ENCODE peak calls at places on chromosomes 3 and 15, in four cellular contexts. One of them, this sample, is unnamed.

GRCh38 chr3:133824961-133825485 is 19.4 kb downstream of the SRPRB start:
- DNase-seq in H1: no peak
- DNase-seq in HepG2: no peak
- DNase-seq in GM12878: no peak
- DNase-seq in this sample: no peak

GRCh38 chr3:25471081-25471768 is 43.2 kb downstream of the RARB start:
- DNase-seq in H1: no peak
- DNase-seq in HepG2: no peak
- DNase-seq in GM12878: no peak
- DNase-seq in this sample: no peak

GRCh38 chr3:98994128-98994762 is 92.8 kb upstream of the DCBLD2 start:
- DNase-seq in GM12878: no peak
- DNase-seq in HepG2: peak
- DNase-seq in H1: no peak
- DNase-seq in this sample: peak

GRCh38 chr15:51401872-51402517 is 60.5 kb downstream of the GLDN start:
- DNase-seq in HepG2: peak
- DNase-seq in H1: no peak
- DNase-seq in GM12878: no peak
- DNase-seq in this sample: peak

GRCh38 chr3:18134386-18135082 is 290.6 kb downstream of the SATB1 start:
- DNase-seq in GM12878: no peak
- DNase-seq in HepG2: no peak
- DNase-seq in H1: no peak
- DNase-seq in this sample: no peak

GRCh38 chr15:57694264-57694663 is 12.2 kb upstream of the POLR2M start:
- DNase-seq in H1: no peak
- DNase-seq in GM12878: no peak
- DNase-seq in HepG2: no peak
- DNase-seq in this sample: no peak

GRCh38 chr3:117589454-117589853 is 879.9 kb downstream of the TUSC7 start:
- DNase-seq in H1: no peak
- DNase-seq in HepG2: no peak
- DNase-seq in GM12878: no peak
- DNase-seq in this sample: no peak

GRCh38 chr15:33242165-33242564 is 47.7 kb upstream of the FMN1 start:
- DNase-seq in H1: no peak
- DNase-seq in GM12878: no peak
- DNase-seq in HepG2: peak
- DNase-seq in this sample: no peak

GRCh38 chr15:99480223-99480810 is 85.5 kb upstream of the MEF2A start:
- DNase-seq in HepG2: no peak
- DNase-seq in H1: no peak
- DNase-seq in GM12878: no peak
- DNase-seq in this sample: no peak

GRCh38 chr3:19954676-19955075 is 7.8 kb downstream of the RAB5A start:
- DNase-seq in GM12878: no peak
- DNase-seq in HepG2: no peak
- DNase-seq in H1: no peak
- DNase-seq in this sample: no peak

GRCh38 chr15:67120009-67120838 is 54.8 kb downstream of the SMAD3 start:
- DNase-seq in GM12878: no peak
- DNase-seq in H1: no peak
- DNase-seq in HepG2: no peak
- DNase-seq in this sample: no peak

GRCh38 chr3:172617013-172617706 is 93.7 kb downstream of the NCEH1 start:
- DNase-seq in HepG2: peak
- DNase-seq in GM12878: no peak
- DNase-seq in H1: no peak
- DNase-seq in this sample: no peak

GRCh38 chr15:81016253-81017068 is 15.7 kb downstream of the TLNRD1 start:
- DNase-seq in H1: no peak
- DNase-seq in HepG2: no peak
- DNase-seq in GM12878: no peak
- DNase-seq in this sample: no peak

GRCh38 chr3:127589600-127590281 is 792 bp downstream of the TPRA1 start:
- DNase-seq in H1: no peak
- DNase-seq in GM12878: no peak
- DNase-seq in HepG2: no peak
- DNase-seq in this sample: no peak

GRCh38 chr15:84924074-84924700 is 39.7 kb downstream of the SLC28A1 start:
- DNase-seq in GM12878: no peak
- DNase-seq in HepG2: no peak
- DNase-seq in H1: no peak
- DNase-seq in this sample: no peak

GRCh38 chr3:11944052-11944673 is 60.0 kb upstream of the SYN2 start:
- DNase-seq in H1: peak
- DNase-seq in GM12878: no peak
- DNase-seq in HepG2: peak
- DNase-seq in this sample: peak

GRCh38 chr3:195549931-195550519 is 6.9 kb upstream of the PPP1R2 start:
- DNase-seq in HepG2: peak
- DNase-seq in GM12878: peak
- DNase-seq in H1: no peak
- DNase-seq in this sample: no peak

GRCh38 chr3:128845695-128846491 is 33.5 kb upstream of the ACAD9 start:
- DNase-seq in HepG2: peak
- DNase-seq in H1: peak
- DNase-seq in GM12878: peak
- DNase-seq in this sample: peak
- TF ChIP-seq SUZ12 in HepG2: no peak
- TF ChIP-seq SUZ12 in H1: no peak
- TF ChIP-seq SUZ12 in GM12878: no peak
- TF ChIP-seq SUZ12 in this sample: no peak

DNA sequence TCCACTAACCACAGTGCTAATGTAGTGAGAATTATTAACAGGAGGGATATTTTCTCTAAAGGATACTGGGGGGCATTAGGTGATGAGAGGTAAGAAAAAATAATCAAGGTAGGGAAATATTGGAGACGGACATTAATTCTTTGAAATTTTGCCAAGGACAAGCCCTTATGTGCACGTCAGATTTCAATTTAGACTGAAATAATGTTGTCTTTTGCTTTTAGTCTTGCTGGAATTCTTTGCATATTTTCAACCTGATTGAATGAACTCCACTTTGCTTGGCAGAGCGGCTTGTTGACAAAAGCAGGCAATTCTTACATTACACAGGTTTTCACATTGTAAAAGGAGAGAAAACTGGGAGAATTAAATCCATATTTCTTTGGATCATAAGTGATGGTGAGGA is 25.0 kb upstream of the C3orf52 start:
- DNase-seq in HepG2: no peak
- DNase-seq in GM12878: no peak
- DNase-seq in H1: no peak
- DNase-seq in this sample: no peak
- H3K9ac ChIP-seq in HepG2: no peak
- H3K9ac ChIP-seq in GM12878: no peak
- H3K9ac ChIP-seq in H1: no peak
- H3K9ac ChIP-seq in this sample: no peak

DNA sequence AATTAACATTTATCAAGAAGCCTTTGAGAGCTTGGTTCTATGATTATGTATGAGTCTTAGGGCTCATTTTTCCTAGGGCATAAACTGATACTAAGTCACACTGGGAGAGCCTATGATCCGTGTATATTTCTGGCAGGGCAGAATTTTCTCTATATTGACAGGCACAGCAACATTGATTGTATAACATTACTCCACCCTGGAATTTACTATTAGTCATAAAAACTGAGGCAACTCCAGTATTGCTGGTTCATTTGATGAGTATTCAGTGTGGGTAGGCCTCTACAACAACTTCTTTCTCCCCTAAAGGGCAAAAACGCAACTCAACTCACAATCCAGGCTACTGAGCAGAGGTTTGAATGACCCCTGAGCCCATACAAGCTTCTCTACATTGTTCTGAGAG is 10.6 kb upstream of the CSTA start:
- DNase-seq in H1: no peak
- DNase-seq in GM12878: no peak
- DNase-seq in HepG2: no peak
- DNase-seq in this sample: no peak
- TF ChIP-seq SUZ12 in H1: no peak
- TF ChIP-seq SUZ12 in GM12878: no peak
- TF ChIP-seq SUZ12 in HepG2: no peak
- TF ChIP-seq SUZ12 in this sample: no peak

GRCh38 chr3:31530039-31530983 is 2.4 kb upstream of the STT3B start:
- DNase-seq in HepG2: no peak
- DNase-seq in GM12878: no peak
- DNase-seq in H1: no peak
- DNase-seq in this sample: no peak
- H3K9ac ChIP-seq in HepG2: peak
- H3K9ac ChIP-seq in GM12878: peak
- H3K9ac ChIP-seq in H1: no peak
- H3K9ac ChIP-seq in this sample: peak

GRCh38 chr15:78195735-78196201 is 38.6 kb downstream of the ACSBG1 start:
- DNase-seq in GM12878: no peak
- DNase-seq in H1: no peak
- DNase-seq in HepG2: peak
- DNase-seq in this sample: no peak
- TF ChIP-seq SUZ12 in GM12878: no peak
- TF ChIP-seq SUZ12 in H1: no peak
- TF ChIP-seq SUZ12 in HepG2: no peak
- TF ChIP-seq SUZ12 in this sample: no peak

DNA sequence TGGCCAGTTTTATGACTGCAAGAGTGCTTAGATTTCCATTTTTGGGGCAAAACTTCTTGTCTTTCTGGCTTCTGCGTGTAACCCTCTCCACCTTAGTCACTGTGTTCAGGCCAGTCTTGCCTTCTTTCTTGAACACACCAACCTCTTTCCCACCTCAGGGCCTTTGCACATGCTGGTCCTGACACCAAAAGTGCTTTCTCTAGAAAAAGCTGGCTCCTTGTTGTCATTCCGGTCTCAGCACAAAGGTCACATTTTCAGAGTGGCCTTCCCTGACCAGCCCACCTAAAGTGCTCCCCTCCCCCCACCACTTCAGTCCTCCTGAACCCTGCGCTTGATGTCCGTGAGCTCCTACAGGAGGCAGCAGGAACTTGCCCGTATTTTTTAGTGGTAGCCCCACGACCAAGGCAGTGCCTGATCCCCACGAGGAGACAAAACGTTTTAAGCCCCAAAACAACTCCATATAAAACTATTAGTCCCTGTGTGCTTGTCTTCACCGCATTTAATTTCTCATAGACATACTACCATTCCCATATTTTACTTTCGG is 25.5 kb downstream of the CDCP1 start:
- DNase-seq in GM12878: no peak
- DNase-seq in HepG2: peak
- DNase-seq in H1: no peak
- DNase-seq in this sample: no peak
- H3K9ac ChIP-seq in GM12878: no peak
- H3K9ac ChIP-seq in HepG2: no peak
- H3K9ac ChIP-seq in H1: no peak
- H3K9ac ChIP-seq in this sample: no peak

DNA sequence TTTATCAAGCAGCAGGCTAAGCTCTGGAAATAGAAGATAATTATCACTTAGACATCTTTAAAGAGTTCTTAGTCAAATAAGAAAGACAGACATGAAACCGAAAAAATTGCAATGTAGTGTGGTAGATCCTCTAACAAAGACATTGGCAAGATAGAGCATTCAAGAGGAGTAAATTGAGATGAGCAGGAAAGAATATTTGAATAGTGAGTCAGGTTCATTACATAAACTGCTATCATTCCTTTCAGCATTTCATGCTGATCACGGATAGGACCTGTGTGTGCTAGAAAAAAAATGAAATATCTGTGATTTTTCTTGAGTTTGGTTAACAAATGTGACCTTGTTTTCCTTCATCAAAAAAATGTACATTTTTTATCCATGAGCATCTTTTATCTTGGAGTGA is 460.9 kb downstream of the OTOL1 start:
- DNase-seq in HepG2: no peak
- DNase-seq in GM12878: no peak
- DNase-seq in H1: no peak
- DNase-seq in this sample: no peak
- TF ChIP-seq SUZ12 in HepG2: no peak
- TF ChIP-seq SUZ12 in GM12878: no peak
- TF ChIP-seq SUZ12 in H1: no peak
- TF ChIP-seq SUZ12 in this sample: no peak

GRCh38 chr3:131008326-131008725 is 18.3 kb downstream of the ASTE1 start:
- DNase-seq in HepG2: no peak
- DNase-seq in GM12878: no peak
- DNase-seq in H1: no peak
- DNase-seq in this sample: no peak
- H3K9ac ChIP-seq in HepG2: no peak
- H3K9ac ChIP-seq in GM12878: no peak
- H3K9ac ChIP-seq in H1: no peak
- H3K9ac ChIP-seq in this sample: no peak

DNA sequence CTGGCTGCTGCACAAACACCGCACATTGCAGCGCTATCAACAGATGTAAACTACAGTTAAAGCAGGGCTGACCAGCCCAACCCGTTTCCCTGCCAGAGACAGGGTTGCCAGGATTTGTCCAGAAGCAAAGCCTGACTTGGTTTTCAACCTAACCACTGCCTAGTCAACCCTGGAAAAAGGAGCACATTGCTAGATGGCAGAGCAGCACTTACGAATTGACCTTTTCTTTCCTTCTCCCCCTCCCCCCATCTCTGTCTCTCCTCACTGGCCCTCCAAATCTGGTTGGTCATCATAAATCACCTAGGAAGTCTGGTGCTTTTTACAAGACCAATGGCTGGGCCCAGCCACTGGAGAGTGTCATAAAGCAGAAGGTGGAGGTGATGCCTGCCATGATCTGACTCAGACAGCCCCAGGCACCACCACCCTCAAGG is 51.3 kb downstream of the ABCC5 start:
- DNase-seq in GM12878: no peak
- DNase-seq in HepG2: no peak
- DNase-seq in H1: no peak
- DNase-seq in this sample: no peak
- TF ChIP-seq SUZ12 in GM12878: no peak
- TF ChIP-seq SUZ12 in HepG2: no peak
- TF ChIP-seq SUZ12 in H1: no peak
- TF ChIP-seq SUZ12 in this sample: no peak

GRCh38 chr3:62589078-62589477 is 215.7 kb upstream of the FEZF2 start:
- DNase-seq in H1: no peak
- DNase-seq in GM12878: no peak
- DNase-seq in HepG2: no peak
- DNase-seq in this sample: no peak

GRCh38 chr3:62586356-62586755 is 213.0 kb upstream of the FEZF2 start:
- DNase-seq in H1: no peak
- DNase-seq in GM12878: no peak
- DNase-seq in HepG2: no peak
- DNase-seq in this sample: no peak

GRCh38 chr3:62587169-62587568 is 213.8 kb upstream of the FEZF2 start:
- DNase-seq in GM12878: no peak
- DNase-seq in H1: no peak
- DNase-seq in HepG2: no peak
- DNase-seq in this sample: no peak

GRCh38 chr3:62585861-62586260 is 212.5 kb upstream of the FEZF2 start:
- DNase-seq in GM12878: no peak
- DNase-seq in HepG2: no peak
- DNase-seq in H1: no peak
- DNase-seq in this sample: no peak

GRCh38 chr3:62587579-62588031 is 214.3 kb upstream of the FEZF2 start:
- DNase-seq in GM12878: no peak
- DNase-seq in H1: no peak
- DNase-seq in HepG2: no peak
- DNase-seq in this sample: no peak
- H3K9ac ChIP-seq in GM12878: no peak
- H3K9ac ChIP-seq in H1: no peak
- H3K9ac ChIP-seq in HepG2: no peak
- H3K9ac ChIP-seq in this sample: no peak